ENCODE peak calls at places on chromosomes 16 and 17, in ten cellular contexts. F is lung, D is endodermal cell, H is BJ, Z is WERI-Rb-1, Y is choroid plexus epithelial cell, P is pancreas, I is dorsolateral prefrontal cortex, A is AG04450, N is psoas muscle. O is an unnamed sample.

GRCh38 chr16:55710466-55710865 is 54.7 kb downstream of the SLC6A2 start:
- DNase-seq in F (no peak), P (no peak), A (no peak), Y (peak), Z (no peak), H (no peak), I (no peak), D (peak), N (no peak), O (peak)

GRCh38 chr16:31190061-31190460 is 10.1 kb downstream of the FUS start:
- DNase-seq in Y (no peak), N (no peak), I (no peak), P (no peak), Z (no peak), A (no peak), F (no peak), D (no peak), H (no peak), O (no peak)

GRCh38 chr16:56874800-56875199 is 9.8 kb downstream of the SLC12A3 start:
- DNase-seq in F (no peak), N (no peak), H (peak), Z (no peak), Y (peak), A (no peak), I (no peak), P (peak), D (peak), O (peak)

GRCh38 chr17:75147878-75148546 is 6.3 kb downstream of the JPT1 start:
- DNase-seq in Z (no peak), F (no peak), D (no peak), H (no peak), P (no peak), I (no peak), N (no peak), Y (no peak), A (no peak), O (no peak)

GRCh38 chr16:55169780-55170179 is 154.2 kb upstream of the IRX6 start:
- DNase-seq in Z (no peak), D (no peak), I (no peak), A (no peak), P (no peak), Y (no peak), N (no peak), H (no peak), F (peak), O (no peak)

GRCh38 chr16:85928411-85928820 is 29.5 kb downstream of the IRF8 start:
- DNase-seq in Z (no peak), N (peak), D (no peak), F (no peak), Y (peak), H (peak), A (no peak), I (no peak), P (no peak), O (peak)

GRCh38 chr17:35537569-35538209 is at the start of gene SLFN12L:
- DNase-seq in H (no peak), A (no peak), N (no peak), F (no peak), P (no peak), Z (peak), D (no peak), Y (no peak), I (no peak), O (peak)

GRCh38 chr16:80147021-80147680 is 393.6 kb upstream of the DYNLRB2 start:
- DNase-seq in A (no peak), P (no peak), Y (no peak), H (no peak), I (no peak), N (no peak), F (no peak), Z (no peak), D (no peak), O (no peak)

GRCh38 chr16:85352221-85352620 is 239.9 kb upstream of the CIBAR2 start:
- DNase-seq in P (no peak), I (no peak), A (no peak), F (no peak), H (no peak), D (no peak), N (no peak), Y (no peak), Z (no peak), O (no peak)

GRCh38 chr16:275786-276232 is at the start of gene RGS11:
- DNase-seq in I (no peak), P (no peak), Y (no peak), A (no peak), F (no peak), D (no peak), Z (no peak), N (no peak), H (no peak), O (no peak)

GRCh38 chr17:17741346-17742023 is 60.2 kb downstream of the RAI1 start:
- DNase-seq in N (no peak), H (no peak), A (no peak), Z (peak), D (peak), Y (no peak), P (no peak), I (peak), F (no peak), O (peak)

GRCh38 chr16:66580605-66581209 is 1.4 kb downstream of the CMTM2 start:
- DNase-seq in D (no peak), A (peak), H (no peak), I (no peak), F (no peak), P (no peak), Y (peak), N (no peak), Z (no peak), O (peak)

DNA sequence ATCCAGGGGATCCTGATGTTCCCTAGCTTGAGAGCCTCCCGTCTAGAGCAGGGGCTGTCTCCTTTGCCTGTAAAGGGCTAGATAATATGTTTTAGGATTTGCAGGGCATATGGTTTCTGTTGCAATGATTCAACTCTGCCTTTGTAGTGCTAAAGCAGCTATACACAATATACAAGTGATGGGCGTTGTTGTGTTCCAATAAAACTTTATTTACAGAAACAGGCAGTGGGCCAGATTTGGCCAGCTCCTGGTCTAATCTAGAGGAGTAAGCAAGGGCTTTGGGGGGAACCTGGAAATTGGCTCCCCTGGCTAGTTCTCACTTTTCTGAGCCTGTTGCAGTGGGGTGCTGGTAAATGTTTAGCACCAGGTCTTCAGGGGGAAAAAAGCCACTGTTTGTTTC is 13.8 kb downstream of the WWOX start:
- DNase-seq in Z (no peak), H (no peak), F (no peak), A (no peak), D (no peak), N (no peak), P (no peak), Y (no peak), I (no peak), O (no peak)
- TF ChIP-seq CTCF in Z (no peak), H (no peak), F (no peak), A (no peak), D (no peak), N (no peak), P (no peak), Y (no peak), I (no peak), O (no peak)

GRCh38 chr17:67379251-67379630 is 2.2 kb downstream of the PITPNC1 start:
- DNase-seq in N (no peak), Z (no peak), D (peak), F (no peak), H (no peak), Y (no peak), P (no peak), I (no peak), A (no peak), O (no peak)
- H3K4me3 ChIP-seq in N (peak), Z (peak), D (peak), F (no peak), H (peak), Y (peak), P (peak), I (peak), A (peak), O (peak)

GRCh38 chr17:27569884-27570577 is 61.0 kb upstream of the LGALS9 start:
- DNase-seq in N (no peak), P (no peak), Y (no peak), D (no peak), H (no peak), Z (no peak), A (no peak), I (no peak), F (no peak), O (no peak)

GRCh38 chr17:27570578-27570914 is 60.4 kb upstream of the LGALS9 start:
- DNase-seq in H (no peak), Y (no peak), A (no peak), Z (no peak), N (no peak), I (no peak), P (no peak), F (no peak), D (no peak), O (no peak)

GRCh38 chr17:27568216-27568615 is 62.8 kb upstream of the LGALS9 start:
- DNase-seq in D (no peak), F (no peak), Y (no peak), H (no peak), P (peak), I (no peak), A (no peak), Z (no peak), N (no peak), O (no peak)

GRCh38 chr17:27568811-27569210 is 62.2 kb upstream of the LGALS9 start:
- DNase-seq in H (no peak), P (no peak), I (no peak), F (no peak), N (no peak), Z (no peak), A (no peak), D (no peak), Y (no peak), O (no peak)

DNA sequence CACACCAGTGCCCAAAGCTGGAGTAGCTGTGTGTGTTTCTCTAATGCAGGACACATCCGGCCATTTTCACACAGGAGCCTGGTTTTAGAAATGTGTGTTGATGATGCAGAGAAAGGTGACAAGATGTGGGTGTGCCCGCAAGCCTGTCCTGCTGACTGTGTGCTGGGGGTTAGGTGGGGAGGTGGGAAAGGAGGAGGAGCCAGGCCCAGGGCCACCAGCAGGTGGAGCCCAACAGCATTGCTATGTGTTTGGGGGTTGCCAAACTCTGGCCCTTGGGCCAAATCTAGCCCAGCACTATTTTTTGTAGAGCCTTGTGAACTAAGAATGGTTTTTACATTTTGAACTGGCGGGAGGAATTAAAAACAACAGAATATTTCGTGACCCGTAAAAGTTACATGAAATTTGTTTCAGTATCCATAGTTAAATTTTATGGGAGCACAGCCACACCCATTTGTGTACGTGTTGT is 61.7 kb upstream of the LGALS9 start:
- DNase-seq in P (peak), Y (no peak), I (no peak), D (peak), Z (peak), F (no peak), H (no peak), N (peak), A (no peak), O (peak)
- TF ChIP-seq CTCF in P (peak), Y (peak), I (peak), D (peak), Z (peak), F (no peak), H (peak), N (peak), A (peak), O (peak)

DNA sequence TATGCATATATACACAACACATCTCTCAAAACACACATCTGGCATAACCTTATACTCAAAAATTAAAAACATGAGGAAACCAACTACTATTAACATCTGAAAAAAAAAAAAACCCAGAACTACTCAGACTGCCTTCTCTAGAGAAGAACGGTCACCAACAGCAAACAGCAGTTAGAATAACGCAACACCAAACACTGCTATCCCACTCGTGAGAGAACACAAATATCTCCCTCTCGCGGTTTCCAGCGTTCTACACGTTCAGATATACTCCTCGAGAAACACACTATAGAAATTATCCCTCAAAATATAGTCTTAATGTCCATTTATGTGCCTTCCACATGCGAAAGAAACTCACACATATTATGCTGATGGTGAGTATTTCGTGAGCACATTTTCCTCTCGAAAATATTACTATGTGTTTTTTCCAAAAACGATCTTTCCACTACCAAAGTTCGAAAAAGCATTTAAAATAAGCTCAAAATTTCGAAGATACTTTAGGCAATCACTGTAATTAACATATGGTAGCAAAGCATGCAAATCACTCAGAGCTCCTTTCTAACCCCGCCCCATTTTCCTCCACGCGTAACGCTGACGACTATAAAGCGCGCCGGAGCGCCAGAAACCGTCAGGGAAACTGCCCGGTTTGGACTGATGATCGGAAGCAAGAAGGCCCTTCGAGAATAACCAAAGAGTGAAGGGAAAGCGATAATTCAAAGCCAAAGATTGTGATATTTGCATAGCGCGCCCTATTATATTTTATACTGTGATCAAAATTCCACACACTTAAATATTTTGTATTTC is 60.1 kb downstream of the TEX14 start:
- DNase-seq in Z (peak), F (peak), H (peak), A (peak), P (peak), N (peak), I (peak), Y (peak), D (peak), O (peak)
- H3K4me3 ChIP-seq in Z (peak), F (no peak), H (peak), A (peak), P (peak), N (peak), I (peak), Y (peak), D (peak), O (peak)

DNA sequence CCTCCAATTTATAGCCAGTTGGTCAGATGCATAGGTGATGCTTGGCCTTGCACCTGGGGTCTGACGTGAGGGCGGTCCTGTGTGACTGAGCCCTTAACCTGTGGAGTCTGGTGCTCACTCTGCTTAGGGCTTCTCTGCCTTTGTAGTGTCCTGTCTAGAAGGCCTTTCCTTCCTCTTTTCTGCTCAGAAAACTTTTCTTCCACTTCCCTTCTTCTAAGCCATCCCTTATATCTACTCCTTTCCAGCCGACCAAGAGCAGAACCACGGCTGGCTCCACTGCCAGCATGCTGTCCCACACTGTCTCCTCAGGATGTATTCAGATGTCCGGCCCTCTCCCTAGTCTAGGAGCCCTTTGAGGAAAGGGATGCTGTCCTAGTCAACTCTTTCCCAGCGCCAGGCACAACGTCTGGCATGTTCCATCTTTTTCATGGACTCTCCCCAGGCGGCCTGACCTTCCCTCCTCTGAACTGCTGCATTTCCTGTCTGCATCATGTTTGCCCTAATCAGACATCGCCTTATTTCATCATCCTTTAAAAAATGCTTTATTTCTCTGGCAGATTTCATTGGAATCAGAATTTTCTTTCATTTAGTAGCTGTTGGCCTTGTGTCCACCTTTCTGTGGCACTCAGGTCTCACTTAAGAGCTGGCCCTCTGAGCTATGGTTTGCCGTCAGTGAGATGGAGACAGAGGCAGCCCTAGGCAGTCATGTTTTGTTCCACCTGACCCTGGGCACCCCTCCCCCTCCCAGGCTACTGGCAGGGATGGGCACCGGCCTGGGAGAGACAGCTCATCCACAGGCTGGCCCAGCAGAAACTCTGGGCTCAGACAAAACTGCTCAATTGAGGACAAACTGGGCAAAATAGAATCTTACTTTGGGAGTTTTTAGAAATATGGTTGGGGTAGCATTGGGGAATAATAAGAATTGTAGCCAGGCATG is 15.5 kb upstream of the BRCA1 start:
- DNase-seq in D (peak), A (no peak), F (no peak), Y (no peak), Z (no peak), H (no peak), P (no peak), N (no peak), I (no peak), O (no peak)
- TF ChIP-seq CTCF in D (no peak), A (no peak), F (no peak), Y (no peak), Z (no peak), H (no peak), P (no peak), N (no peak), I (no peak), O (no peak)

O was measured in fibroblast of the aortic adventitia.